ENCODE peak calls at places on chromosomes 4 and X, in ten cellular contexts. One of them, this sample, is unnamed.

GRCh38 chrX:9141496-9141895 is 107.6 kb upstream of the FAM9B start:
- DNase-seq in NCI-H1417 treated with DMSO at 0.1 percent for 48 hours: no peak
- DNase-seq in heart left ventricle: no peak
- DNase-seq in CD8-positive, alpha-beta memory T cell: no peak
- DNase-seq in colonic mucosa: no peak
- DNase-seq in neural crest cell: no peak
- DNase-seq in D341Med: no peak
- DNase-seq in fibroblast of villous mesenchyme: peak
- DNase-seq in COR-L47: no peak
- DNase-seq in nephron progenitor cell: no peak
- DNase-seq in this sample: no peak

GRCh38 chr4:162891788-162892707 is 274.6 kb downstream of the NAF1 start:
- DNase-seq in COR-L47: no peak
- DNase-seq in heart left ventricle: no peak
- DNase-seq in fibroblast of villous mesenchyme: peak
- DNase-seq in nephron progenitor cell: no peak
- DNase-seq in colonic mucosa: no peak
- DNase-seq in CD8-positive, alpha-beta memory T cell: no peak
- DNase-seq in NCI-H1417 treated with DMSO at 0.1 percent for 48 hours: no peak
- DNase-seq in neural crest cell: no peak
- DNase-seq in D341Med: peak
- DNase-seq in this sample: no peak

GRCh38 chrX:101550825-101551767 is 749 bp downstream of the ARMCX1 start:
- DNase-seq in NCI-H1417 treated with DMSO at 0.1 percent for 48 hours: no peak
- DNase-seq in D341Med: no peak
- DNase-seq in heart left ventricle: peak
- DNase-seq in COR-L47: peak
- DNase-seq in colonic mucosa: peak
- DNase-seq in fibroblast of villous mesenchyme: peak
- DNase-seq in CD8-positive, alpha-beta memory T cell: no peak
- DNase-seq in nephron progenitor cell: peak
- DNase-seq in neural crest cell: peak
- DNase-seq in this sample: peak

GRCh38 chrX:77785400-77785745 is 643 bp downstream of the ATRX start:
- DNase-seq in neural crest cell: peak
- DNase-seq in nephron progenitor cell: peak
- DNase-seq in NCI-H1417 treated with DMSO at 0.1 percent for 48 hours: no peak
- DNase-seq in D341Med: peak
- DNase-seq in heart left ventricle: no peak
- DNase-seq in colonic mucosa: peak
- DNase-seq in CD8-positive, alpha-beta memory T cell: no peak
- DNase-seq in fibroblast of villous mesenchyme: peak
- DNase-seq in COR-L47: no peak
- DNase-seq in this sample: no peak

GRCh38 chr4:101806914-101807313 is 16.4 kb downstream of the BANK1 start:
- DNase-seq in CD8-positive, alpha-beta memory T cell: no peak
- DNase-seq in heart left ventricle: no peak
- DNase-seq in fibroblast of villous mesenchyme: peak
- DNase-seq in colonic mucosa: no peak
- DNase-seq in NCI-H1417 treated with DMSO at 0.1 percent for 48 hours: no peak
- DNase-seq in COR-L47: no peak
- DNase-seq in neural crest cell: no peak
- DNase-seq in D341Med: no peak
- DNase-seq in nephron progenitor cell: peak
- DNase-seq in this sample: no peak

GRCh38 chr4:37749398-37749988 is 63.3 kb upstream of the RELL1 start:
- DNase-seq in nephron progenitor cell: no peak
- DNase-seq in D341Med: no peak
- DNase-seq in COR-L47: no peak
- DNase-seq in CD8-positive, alpha-beta memory T cell: no peak
- DNase-seq in neural crest cell: no peak
- DNase-seq in NCI-H1417 treated with DMSO at 0.1 percent for 48 hours: no peak
- DNase-seq in colonic mucosa: no peak
- DNase-seq in fibroblast of villous mesenchyme: no peak
- DNase-seq in heart left ventricle: no peak
- DNase-seq in this sample: no peak

GRCh38 chr4:143156853-143157252 is 27.9 kb upstream of the USP38 start:
- DNase-seq in COR-L47: no peak
- DNase-seq in D341Med: no peak
- DNase-seq in colonic mucosa: no peak
- DNase-seq in neural crest cell: no peak
- DNase-seq in CD8-positive, alpha-beta memory T cell: no peak
- DNase-seq in fibroblast of villous mesenchyme: no peak
- DNase-seq in nephron progenitor cell: no peak
- DNase-seq in NCI-H1417 treated with DMSO at 0.1 percent for 48 hours: no peak
- DNase-seq in heart left ventricle: no peak
- DNase-seq in this sample: no peak

GRCh38 chrX:155094468-155095061 is 23.3 kb downstream of the BRCC3 start:
- DNase-seq in nephron progenitor cell: no peak
- DNase-seq in neural crest cell: no peak
- DNase-seq in COR-L47: peak
- DNase-seq in NCI-H1417 treated with DMSO at 0.1 percent for 48 hours: no peak
- DNase-seq in colonic mucosa: no peak
- DNase-seq in D341Med: peak
- DNase-seq in fibroblast of villous mesenchyme: peak
- DNase-seq in heart left ventricle: no peak
- DNase-seq in CD8-positive, alpha-beta memory T cell: peak
- DNase-seq in this sample: no peak

GRCh38 chrX:15298780-15299179 is 16.7 kb downstream of the ASB11 start:
- DNase-seq in heart left ventricle: no peak
- DNase-seq in NCI-H1417 treated with DMSO at 0.1 percent for 48 hours: no peak
- DNase-seq in CD8-positive, alpha-beta memory T cell: no peak
- DNase-seq in fibroblast of villous mesenchyme: no peak
- DNase-seq in COR-L47: no peak
- DNase-seq in colonic mucosa: no peak
- DNase-seq in nephron progenitor cell: no peak
- DNase-seq in neural crest cell: no peak
- DNase-seq in D341Med: no peak
- DNase-seq in this sample: no peak

GRCh38 chr4:101321481-101322042 is 25.8 kb downstream of the PPP3CA start:
- DNase-seq in heart left ventricle: no peak
- DNase-seq in D341Med: no peak
- DNase-seq in nephron progenitor cell: no peak
- DNase-seq in COR-L47: no peak
- DNase-seq in NCI-H1417 treated with DMSO at 0.1 percent for 48 hours: no peak
- DNase-seq in fibroblast of villous mesenchyme: peak
- DNase-seq in CD8-positive, alpha-beta memory T cell: no peak
- DNase-seq in colonic mucosa: no peak
- DNase-seq in neural crest cell: no peak
- DNase-seq in this sample: no peak

GRCh38 chr4:184310171-184310567 is 92.5 kb upstream of the ENPP6 start:
- DNase-seq in CD8-positive, alpha-beta memory T cell: peak
- DNase-seq in D341Med: no peak
- DNase-seq in COR-L47: no peak
- DNase-seq in heart left ventricle: peak
- DNase-seq in fibroblast of villous mesenchyme: peak
- DNase-seq in neural crest cell: no peak
- DNase-seq in colonic mucosa: peak
- DNase-seq in nephron progenitor cell: no peak
- DNase-seq in NCI-H1417 treated with DMSO at 0.1 percent for 48 hours: no peak
- DNase-seq in this sample: peak

GRCh38 chrX:118702741-118703140 is 24.7 kb upstream of the IL13RA1 start:
- DNase-seq in NCI-H1417 treated with DMSO at 0.1 percent for 48 hours: no peak
- DNase-seq in nephron progenitor cell: no peak
- DNase-seq in COR-L47: no peak
- DNase-seq in CD8-positive, alpha-beta memory T cell: no peak
- DNase-seq in colonic mucosa: no peak
- DNase-seq in heart left ventricle: no peak
- DNase-seq in fibroblast of villous mesenchyme: peak
- DNase-seq in neural crest cell: no peak
- DNase-seq in D341Med: no peak
- DNase-seq in this sample: no peak

GRCh38 chr4:37882665-37883296 is 8.1 kb upstream of the TBC1D1 start:
- DNase-seq in fibroblast of villous mesenchyme: no peak
- DNase-seq in colonic mucosa: no peak
- DNase-seq in D341Med: no peak
- DNase-seq in NCI-H1417 treated with DMSO at 0.1 percent for 48 hours: no peak
- DNase-seq in nephron progenitor cell: no peak
- DNase-seq in CD8-positive, alpha-beta memory T cell: no peak
- DNase-seq in heart left ventricle: no peak
- DNase-seq in neural crest cell: no peak
- DNase-seq in COR-L47: no peak
- DNase-seq in this sample: no peak

GRCh38 chr4:82594466-82594865 is 32.7 kb upstream of the TMEM150C start:
- DNase-seq in nephron progenitor cell: no peak
- DNase-seq in colonic mucosa: no peak
- DNase-seq in NCI-H1417 treated with DMSO at 0.1 percent for 48 hours: no peak
- DNase-seq in neural crest cell: no peak
- DNase-seq in CD8-positive, alpha-beta memory T cell: no peak
- DNase-seq in D341Med: no peak
- DNase-seq in fibroblast of villous mesenchyme: no peak
- DNase-seq in COR-L47: no peak
- DNase-seq in heart left ventricle: no peak
- DNase-seq in this sample: no peak

GRCh38 chr4:54032558-54033135 is 31.8 kb downstream of the CHIC2 start:
- DNase-seq in COR-L47: no peak
- DNase-seq in fibroblast of villous mesenchyme: no peak
- DNase-seq in NCI-H1417 treated with DMSO at 0.1 percent for 48 hours: no peak
- DNase-seq in heart left ventricle: no peak
- DNase-seq in neural crest cell: no peak
- DNase-seq in D341Med: no peak
- DNase-seq in CD8-positive, alpha-beta memory T cell: no peak
- DNase-seq in nephron progenitor cell: no peak
- DNase-seq in colonic mucosa: no peak
- DNase-seq in this sample: no peak

GRCh38 chrX:102957751-102958150 is 20.7 kb downstream of the RAB40AL start:
- DNase-seq in NCI-H1417 treated with DMSO at 0.1 percent for 48 hours: no peak
- DNase-seq in fibroblast of villous mesenchyme: peak
- DNase-seq in heart left ventricle: no peak
- DNase-seq in D341Med: no peak
- DNase-seq in nephron progenitor cell: no peak
- DNase-seq in COR-L47: no peak
- DNase-seq in colonic mucosa: no peak
- DNase-seq in neural crest cell: no peak
- DNase-seq in CD8-positive, alpha-beta memory T cell: no peak
- DNase-seq in this sample: no peak

GRCh38 chr4:102610476-102610875 is 109.3 kb downstream of the NFKB1 start:
- DNase-seq in CD8-positive, alpha-beta memory T cell: no peak
- DNase-seq in fibroblast of villous mesenchyme: no peak
- DNase-seq in D341Med: peak
- DNase-seq in neural crest cell: no peak
- DNase-seq in COR-L47: no peak
- DNase-seq in NCI-H1417 treated with DMSO at 0.1 percent for 48 hours: no peak
- DNase-seq in nephron progenitor cell: no peak
- DNase-seq in colonic mucosa: no peak
- DNase-seq in heart left ventricle: no peak
- DNase-seq in this sample: no peak

This sample was measured in psoas muscle.